ENCODE peak calls at places on chromosomes 5 and 9, in nine cellular contexts. G is central memory CD8-positive, alpha-beta T cell; S is stimulated activated CD4-positive, alpha-beta T cell treated with anti-CD3 and anti-CD28 coated beads, Interleukin-12 subunit alpha, Interleukin-12 subunit beta, amount 100 ng/mL, for 4 hours; H is M059J; V is CD4-positive, CD25-positive, alpha-beta regulatory T cell; N is RPMI8226; K is stimulated activated CD8-positive, alpha-beta memory T cell treated with anti-CD3 and anti-CD28 coated beads, Interleukin-15, amount 100 ng/mL, for 1 hour; O is CD4-positive, alpha-beta T cell; R is mesendoderm. D is an unnamed sample.

GRCh38 chr5:124264499-124264898 is 481.9 kb downstream of the ZNF608 start:
- DNase-seq in G (no peak), S (no peak), H (peak), V (no peak), N (no peak), K (no peak), O (no peak), R (no peak), D (no peak)

GRCh38 chr9:91422832-91423711 is 560 bp downstream of the NFIL3 start:
- DNase-seq in G (peak), S (peak), H (peak), V (peak), N (peak), K (no peak), O (peak), R (peak), D (peak)

GRCh38 chr9:134209731-134210311 is 45.5 kb upstream of the RNU6ATAC start:
- DNase-seq in G (no peak), S (no peak), H (no peak), V (no peak), N (no peak), K (no peak), O (no peak), R (no peak), D (no peak)

GRCh38 chr9:21559402-21560280 is 77.5 kb upstream of the IFNE start:
- DNase-seq in G (peak), S (peak), H (peak), V (peak), N (peak), K (no peak), O (peak), R (peak), D (peak)

GRCh38 chr9:107703651-107704050 is 214.1 kb upstream of the KLF4 start:
- DNase-seq in G (no peak), S (no peak), H (no peak), V (no peak), N (no peak), K (no peak), O (no peak), R (no peak), D (no peak)

GRCh38 chr9:131641618-131642495 is 96.5 kb downstream of the PRRT1B start:
- DNase-seq in G (no peak), S (no peak), H (no peak), V (no peak), N (no peak), K (no peak), O (no peak), R (peak), D (no peak)

GRCh38 chr9:107693620-107694326 is 204.2 kb upstream of the KLF4 start:
- DNase-seq in G (no peak), S (no peak), H (peak), V (no peak), N (no peak), K (no peak), O (no peak), R (no peak), D (no peak)

GRCh38 chr5:56490971-56491468 is 257.9 kb upstream of the ANKRD55 start:
- DNase-seq in G (no peak), S (peak), H (no peak), V (no peak), N (no peak), K (no peak), O (peak), R (no peak), D (peak)

GRCh38 chr5:40442346-40442745 is 237.4 kb upstream of the PTGER4 start:
- DNase-seq in G (no peak), S (no peak), H (peak), V (no peak), N (no peak), K (no peak), O (no peak), R (peak), D (no peak)

GRCh38 chr5:32339198-32339597 is 26.5 kb upstream of the MTMR12 start:
- DNase-seq in G (no peak), S (no peak), H (peak), V (no peak), N (peak), K (no peak), O (no peak), R (peak), D (no peak)

GRCh38 chr9:137070906-137071275 is 534 bp upstream of the SAPCD2 start:
- DNase-seq in G (no peak), S (no peak), H (peak), V (no peak), N (no peak), K (no peak), O (no peak), R (no peak), D (no peak)

GRCh38 chr5:105033642-105034217 is 1471.1 kb upstream of the NUDT12 start:
- DNase-seq in G (no peak), S (no peak), H (no peak), V (no peak), N (no peak), K (no peak), O (no peak), R (no peak), D (no peak)

GRCh38 chr9:136996361-136997281 is at the start of gene CLIC3:
- DNase-seq in G (peak), S (peak), H (peak), V (peak), N (peak), K (no peak), O (peak), R (peak), D (peak)